ENCODE peak calls at places on chromosome 11, in four cellular contexts. K, D, U and R are unnamed samples.
A peak's percentile ranks its signal among the peaks of the same experiment; 100 is the strongest.

GRCh38 chr11:64314146-64314804 is 3.1 kb downstream of the TRMT112 start:
- DNase-seq in K (no peak), D (peak; percentile 50), U (no peak), R (no peak)

GRCh38 chr11:47104337-47104950 is 72.2 kb downstream of the ARFGAP2 start:
- DNase-seq in K (no peak), D (peak; percentile 18), U (peak; percentile 9), R (no peak)

GRCh38 chr11:15579287-15580001 is 464.7 kb downstream of the INSC start:
- DNase-seq in K (no peak), D (no peak), U (peak; percentile 29), R (no peak)

GRCh38 chr11:93169950-93170561 is 27.7 kb downstream of the SLC36A4 start:
- DNase-seq in K (peak; percentile 22), D (peak; percentile 39), U (peak; percentile 52), R (peak; percentile 18)

GRCh38 chr11:92663539-92663938 is 305.9 kb upstream of the MTNR1B start:
- DNase-seq in K (no peak), D (no peak), U (peak; percentile 81), R (no peak)

GRCh38 chr11:60772666-60773065 is 12.5 kb upstream of the MS4A10 start:
- DNase-seq in K (no peak), D (no peak), U (no peak), R (no peak)

GRCh38 chr11:134385774-134386565 is 26.1 kb downstream of the B3GAT1 start:
- DNase-seq in K (no peak), D (no peak), U (no peak), R (no peak)

GRCh38 chr11:13963169-13963948 is 836 bp downstream of the SPON1 start:
- DNase-seq in K (no peak), D (peak; percentile 18), U (no peak), R (no peak)

GRCh38 chr11:13962562-13963168 is at the start of gene SPON1:
- DNase-seq in K (no peak), D (peak; percentile 34), U (no peak), R (peak; percentile 27)

GRCh38 chr11:125551835-125552342 is 17.4 kb upstream of the EI24 start:
- DNase-seq in K (no peak), D (no peak), U (no peak), R (no peak)

GRCh38 chr11:285021-285893 is 3.7 kb upstream of the PGGHG start:
- DNase-seq in K (no peak), D (no peak), U (no peak), R (no peak)

GRCh38 chr11:120208012-120208441 is 2.8 kb upstream of the OAF start:
- DNase-seq in K (no peak), D (peak; percentile 46), U (no peak), R (no peak)
- H3K27ac ChIP-seq in K (no peak overlapping the region), D (no peak overlapping the region), U (no peak overlapping the region), R (no peak overlapping the region)

DNA sequence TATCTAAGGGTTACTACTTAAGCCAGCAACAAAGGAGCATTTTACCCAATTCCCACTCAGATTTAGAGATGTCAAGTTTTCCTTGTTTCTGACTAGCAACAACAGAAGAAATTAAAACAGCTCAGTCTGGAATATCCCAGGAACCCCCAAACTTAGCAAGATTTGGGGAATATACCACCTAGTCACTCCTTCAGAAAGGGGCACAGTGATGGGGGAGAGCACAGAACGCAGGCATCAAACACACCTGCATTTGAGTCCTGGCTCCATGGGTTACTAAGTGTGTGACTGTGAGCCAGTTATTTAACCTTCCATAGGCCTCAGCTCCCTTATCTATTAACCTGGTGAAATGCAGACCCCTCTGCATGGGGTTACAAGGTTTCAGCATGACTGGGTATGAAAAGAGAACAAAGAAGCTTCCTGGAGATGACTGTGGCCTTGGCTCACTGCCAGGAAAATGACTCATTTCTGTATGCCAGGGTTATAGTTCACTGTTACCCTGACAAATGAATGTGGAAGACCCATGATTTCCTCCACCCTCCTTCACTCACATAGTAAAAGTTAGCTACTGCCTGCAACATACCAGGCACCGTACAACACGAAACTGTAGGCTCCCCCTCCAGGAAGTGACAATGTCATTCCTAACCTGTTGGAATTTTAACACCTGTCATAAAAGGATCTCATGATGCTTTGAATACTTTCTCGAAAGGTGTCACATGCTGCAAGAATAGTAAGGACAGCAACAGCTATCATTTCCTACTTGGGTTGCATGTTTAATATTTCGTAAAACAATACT is 79.6 kb downstream of the ME3 start:
- DNase-seq in K (peak; percentile 87), D (peak; percentile 89), U (peak; percentile 79), R (peak; percentile 81)
- H3K9ac ChIP-seq in K (peak overlapping the region; percentile 30), D (no peak overlapping the region), U (no peak overlapping the region), R (no peak overlapping the region)

DNA sequence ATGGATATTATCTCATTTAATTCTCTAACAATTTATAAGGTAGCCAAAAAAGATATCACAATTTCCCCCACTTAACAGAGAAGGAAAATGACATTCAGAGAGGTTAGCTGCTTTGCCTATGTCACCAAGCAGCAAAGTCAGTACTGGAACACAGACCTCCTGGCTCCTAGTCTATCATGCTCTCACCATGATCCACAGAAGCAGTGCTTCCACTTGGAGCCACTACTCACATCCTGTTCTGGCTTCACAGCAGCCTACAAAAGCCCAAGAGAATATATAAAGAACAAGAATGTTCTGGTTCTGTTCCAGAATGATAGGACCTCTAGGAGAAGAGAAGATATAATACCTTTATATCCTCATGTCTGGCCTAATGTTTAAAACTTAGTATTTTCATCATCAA is 59.5 kb upstream of the SCUBE2 start:
- DNase-seq in K (no peak), D (peak; percentile 32), U (no peak), R (no peak)
- H3K27ac ChIP-seq in K (no peak overlapping the region), D (peak overlapping the region; percentile 46), U (no peak overlapping the region), R (no peak overlapping the region)

DNA sequence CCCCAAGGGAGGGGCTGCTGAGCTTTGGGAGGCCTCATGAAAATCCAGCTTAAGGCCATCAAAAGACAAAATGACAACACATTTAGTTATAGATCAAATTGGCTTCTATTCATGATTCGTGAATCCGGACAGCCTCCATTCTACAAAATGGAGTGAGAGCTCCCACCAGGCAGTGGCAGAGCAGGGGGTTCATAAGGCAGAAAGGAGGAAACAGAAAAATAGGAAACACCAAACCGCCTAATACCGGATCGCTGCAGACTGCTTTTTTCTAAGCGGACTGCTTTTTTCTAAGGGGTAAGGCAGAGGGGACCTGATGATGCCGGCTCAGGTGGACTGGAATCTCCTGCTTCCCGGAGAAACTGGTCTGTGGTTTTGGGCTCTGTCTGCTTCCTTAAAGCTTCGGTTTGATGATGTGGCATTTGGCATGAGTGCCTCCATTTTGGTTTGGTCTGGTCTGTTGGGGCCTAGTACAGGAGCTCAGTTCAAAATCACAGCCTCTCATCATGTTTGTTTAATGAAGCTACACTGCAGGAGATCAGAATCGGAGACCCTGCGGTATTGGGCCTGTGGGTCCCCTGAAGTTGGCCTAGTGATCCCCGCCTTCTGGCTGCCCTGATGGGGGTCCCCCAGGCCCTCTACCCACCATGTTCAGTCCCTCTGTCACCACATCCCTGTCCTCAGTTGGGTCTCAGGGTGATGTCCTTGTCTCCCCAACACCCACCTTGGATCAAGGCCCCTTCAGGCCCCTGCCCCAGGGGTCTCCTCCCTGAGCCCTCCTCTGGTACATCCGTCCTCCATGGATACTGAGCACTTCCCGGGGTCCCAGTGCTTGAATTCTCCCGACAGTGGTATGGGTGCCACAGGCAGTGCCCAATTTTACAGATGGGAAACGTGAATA is 1.2 kb downstream of the ALDH3B1 start:
- DNase-seq in K (no peak), D (no peak), U (no peak), R (no peak)
- H3K9ac ChIP-seq in K (peak overlapping the region; percentile 86), D (peak overlapping the region; percentile 91), U (no peak overlapping the region), R (peak overlapping the region; percentile 85)

GRCh38 chr11:19658344-19658743 is 54.3 kb upstream of the NAV2 start:
- DNase-seq in K (no peak), D (no peak), U (no peak), R (no peak)

GRCh38 chr11:19659529-19659928 is 53.1 kb upstream of the NAV2 start:
- DNase-seq in K (no peak), D (no peak), U (no peak), R (no peak)

GRCh38 chr11:19656140-19656541 is 56.5 kb upstream of the NAV2 start:
- DNase-seq in K (no peak), D (no peak), U (no peak), R (peak; percentile 84)

GRCh38 chr11:19661827-19662226 is 50.8 kb upstream of the NAV2 start:
- DNase-seq in K (no peak), D (no peak), U (no peak), R (no peak)

GRCh38 chr11:19660076-19660475 is 52.6 kb upstream of the NAV2 start:
- DNase-seq in K (peak; percentile 88), D (peak; percentile 70), U (peak; percentile 72), R (peak; percentile 98)
- H3K27ac ChIP-seq in K (peak overlapping the region; percentile 11), D (no peak overlapping the region), U (peak overlapping the region; percentile 78), R (peak overlapping the region; percentile 69)

GRCh38 chr11:43316451-43316850 is 4.7 kb downstream of the API5 start:
- DNase-seq in K (no peak), D (peak; percentile 34), U (no peak), R (peak; percentile 29)
- H3K9ac ChIP-seq in K (no peak overlapping the region), D (no peak overlapping the region), U (no peak overlapping the region), R (no peak overlapping the region)

GRCh38 chr11:78372114-78372768 is 45.4 kb downstream of the GAB2 start:
- DNase-seq in K (no peak), D (no peak), U (no peak), R (no peak)
- H3K27ac ChIP-seq in K (no peak overlapping the region), D (no peak overlapping the region), U (no peak overlapping the region), R (no peak overlapping the region)

DNA sequence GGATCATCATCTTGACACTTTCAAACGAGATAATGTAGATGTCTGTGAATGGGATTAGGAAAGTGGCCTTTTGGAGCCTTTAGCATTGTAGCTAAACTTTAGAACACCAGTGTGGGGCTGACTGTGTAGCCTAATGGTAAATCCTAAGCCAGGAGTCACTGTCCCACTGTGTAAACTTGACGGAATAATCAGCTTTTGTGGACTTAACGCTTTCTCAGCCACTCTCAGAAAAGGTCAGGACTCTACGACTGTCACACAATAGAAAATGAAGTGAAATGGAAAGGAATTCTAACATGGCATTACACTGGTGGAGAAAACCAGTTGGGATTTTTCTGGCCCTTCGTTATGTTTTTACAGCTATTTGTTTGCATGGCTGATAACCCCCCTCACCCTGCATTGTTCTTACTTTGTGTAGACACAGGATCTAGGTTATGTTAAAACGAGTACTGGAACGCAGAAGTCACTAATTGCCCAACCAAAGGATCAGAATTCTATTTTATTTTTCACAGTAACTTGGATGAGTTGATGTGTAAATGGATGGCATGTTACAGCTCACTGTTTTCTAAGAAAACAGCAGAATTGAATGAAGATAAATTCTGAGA is 22.0 kb upstream of the GRAMD1B start:
- DNase-seq in K (no peak), D (no peak), U (no peak), R (no peak)
- H3K9ac ChIP-seq in K (no peak overlapping the region), D (no peak overlapping the region), U (no peak overlapping the region), R (no peak overlapping the region)

GRCh38 chr11:110710520-110711381 is 1.5 kb downstream of the ARHGAP20 start:
- DNase-seq in K (no peak), D (peak; percentile 23), U (peak; percentile 76), R (no peak)
- H3K27ac ChIP-seq in K (no peak overlapping the region), D (no peak overlapping the region), U (no peak overlapping the region), R (no peak overlapping the region)